ENCODE peak calls at places on chromosome 22, in nine cellular contexts. U is activated CD8-positive, alpha-beta memory T cell treated with anti-CD3 and anti-CD28 coated beads, Interleukin-2, amount 50 U/mL, for 4 hours; F is nucleus accumbens; N is astrocyte of the hippocampus; L is cardiac fibroblast; G is effector CD4-positive, alpha-beta T cell; S is activated T-cell treated with anti-CD3 and anti-CD28 coated beads for 1 hour; T is heart left ventricle; A is pancreas. K is an unnamed sample.

GRCh38 chr22:23691748-23692423 is 1.1 kb downstream of the RGL4 start:
- DNase-seq in U (no peak), F (no peak), N (no peak), L (no peak), G (no peak), S (no peak), T (no peak), A (no peak), K (no peak)

GRCh38 chr22:41910050-41910598 is 4.8 kb downstream of the SHISA8 start:
- DNase-seq in U (no peak), F (no peak), N (peak; percentile 39), L (no peak), G (no peak), S (no peak), T (peak; percentile 48), A (no peak), K (no peak)

GRCh38 chr22:33747576-33748180 is 172.6 kb downstream of the LARGE1 start:
- DNase-seq in U (no peak), F (no peak), N (no peak), L (no peak), G (no peak), S (no peak), T (peak; percentile 27), A (peak; percentile 37), K (no peak)

GRCh38 chr22:36493690-36494110 is 12.3 kb upstream of the TXN2 start:
- DNase-seq in U (no peak), F (no peak), N (no peak), L (no peak), G (no peak), S (no peak), T (peak; percentile 55), A (peak; percentile 38), K (no peak)

GRCh38 chr22:20725987-20726558 is 47.8 kb upstream of the SERPIND1 start:
- DNase-seq in U (no peak), F (no peak), N (peak; percentile 72), L (no peak), G (no peak), S (no peak), T (no peak), A (no peak), K (no peak)

GRCh38 chr22:25777870-25778269 is 35.9 kb downstream of the MYO18B start:
- DNase-seq in U (no peak), F (no peak), N (peak; percentile 52), L (peak; percentile 62), G (no peak), S (no peak), T (no peak), A (no peak), K (peak; percentile 35)

GRCh38 chr22:17882727-17883126 is 108.5 kb upstream of the BID start:
- DNase-seq in U (no peak), F (no peak), N (no peak), L (no peak), G (no peak), S (no peak), T (no peak), A (no peak), K (no peak)

GRCh38 chr22:28856095-28856455 is 27.3 kb upstream of the ZNRF3 start:
- DNase-seq in U (no peak), F (no peak), N (no peak), L (no peak), G (no peak), S (no peak), T (no peak), A (no peak), K (no peak)

GRCh38 chr22:21866821-21867527 is 471 bp downstream of the MAPK1 start:
- DNase-seq in U (peak; percentile 22), F (peak; percentile 47), N (peak; percentile 52), L (no peak), G (no peak), S (no peak), T (no peak), A (no peak), K (peak; percentile 12)

GRCh38 chr22:28139993-28140392 is 220.9 kb upstream of the PITPNB start:
- DNase-seq in U (no peak), F (no peak), N (peak; percentile 81), L (peak; percentile 84), G (no peak), S (no peak), T (no peak), A (no peak), K (no peak)

GRCh38 chr22:32836286-32836859 is 34.9 kb downstream of the TIMP3 start:
- DNase-seq in U (no peak), F (no peak), N (peak; percentile 31), L (peak; percentile 35), G (no peak), S (no peak), T (no peak), A (no peak), K (peak; percentile 24)

GRCh38 chr22:29626497-29627195 is 23.2 kb downstream of the NF2 start:
- DNase-seq in U (no peak), F (no peak), N (peak; percentile 68), L (peak; percentile 81), G (no peak), S (no peak), T (no peak), A (no peak), K (no peak)

GRCh38 chr22:33386270-33386669 is 328.1 kb upstream of the SYN3 start:
- DNase-seq in U (no peak), F (no peak), N (no peak), L (no peak), G (no peak), S (no peak), T (no peak), A (no peak), K (no peak)

GRCh38 chr22:41831383-41831782 is 1.5 kb upstream of the SREBF2 start:
- DNase-seq in U (no peak), F (no peak), N (no peak), L (peak; percentile 60), G (no peak), S (no peak), T (no peak), A (no peak), K (no peak)